ENCODE peak calls at places on chromosome 20, in eight cellular contexts. K is IMR-90, M is uterus, H is ovary, F is suprapubic skin, N is endothelial cell of umbilical vein, Y is A549, J is upper lobe of left lung. G is an unnamed sample.

GRCh38 chr20:50478162-50479036 is 31.8 kb upstream of the PTPN1 start:
- DNase-seq in N (no peak), M (peak; percentile 48), F (peak; percentile 86), H (peak; percentile 39), J (peak; percentile 48), Y (peak; percentile 64), K (peak; percentile 29), G (peak; percentile 62)

GRCh38 chr20:48877299-48877698 is 44.2 kb upstream of the ARFGEF2 start:
- DNase-seq in J (no peak), Y (no peak), M (no peak), H (no peak), F (no peak), N (no peak), K (no peak), G (peak; percentile 49)

GRCh38 chr20:23214903-23215302 is 128.8 kb upstream of the CD93 start:
- DNase-seq in N (no peak), M (no peak), Y (no peak), H (no peak), K (peak; percentile 55), F (no peak), J (no peak), G (no peak)

GRCh38 chr20:62887147-62887859 is 25.7 kb upstream of the TCFL5 start:
- DNase-seq in H (no peak), K (peak; percentile 96), M (no peak), F (no peak), Y (no peak), J (no peak), N (peak; percentile 23), G (peak; percentile 66)

GRCh38 chr20:37558779-37559178 is 31.1 kb upstream of the BLCAP start:
- DNase-seq in Y (no peak), J (no peak), K (no peak), H (no peak), N (no peak), M (no peak), F (peak; percentile 24), G (no peak)

GRCh38 chr20:35743693-35744491 is 1.8 kb upstream of the RBM39 start:
- DNase-seq in K (peak; percentile 31), J (no peak), Y (no peak), N (peak; percentile 49), H (peak; percentile 38), F (no peak), M (no peak), G (no peak)

GRCh38 chr20:6744805-6745204 is 22.7 kb upstream of the BMP2 start:
- DNase-seq in H (no peak), J (no peak), M (no peak), K (no peak), N (no peak), Y (no peak), F (no peak), G (no peak)

GRCh38 chr20:49420292-49420691 is 62.2 kb downstream of the KCNB1 start:
- DNase-seq in K (no peak), N (no peak), M (no peak), J (no peak), Y (no peak), F (no peak), H (no peak), G (peak; percentile 13)

GRCh38 chr20:21607971-21608735 is 94.3 kb upstream of the NKX2-2 start:
- DNase-seq in H (peak; percentile 15), Y (no peak), M (peak; percentile 20), J (peak; percentile 92), N (no peak), F (no peak), K (no peak), G (no peak)

GRCh38 chr20:34420146-34420545 is 57.1 kb downstream of the ITCH start:
- DNase-seq in H (no peak), Y (no peak), J (no peak), K (peak; percentile 21), N (peak; percentile 61), F (no peak), M (no peak), G (no peak)

GRCh38 chr20:53194310-53194709 is 222.2 kb downstream of the TSHZ2 start:
- DNase-seq in K (no peak), N (no peak), M (no peak), Y (no peak), H (no peak), J (no peak), F (no peak), G (no peak)

GRCh38 chr20:15911557-15911956 is 661.7 kb downstream of the KIF16B start:
- DNase-seq in J (peak; percentile 2), K (no peak), M (no peak), F (no peak), H (no peak), Y (no peak), N (peak; percentile 52), G (no peak)

GRCh38 chr20:19750207-19750606 is 7.9 kb upstream of the RIN2 start:
- DNase-seq in M (no peak), K (no peak), F (no peak), Y (no peak), N (no peak), J (no peak), H (no peak), G (no peak)

GRCh38 chr20:60727425-60727824 is 524.6 kb upstream of the CDH4 start:
- DNase-seq in J (no peak), K (no peak), N (no peak), F (no peak), H (no peak), Y (no peak), M (no peak), G (no peak)

GRCh38 chr20:53827996-53828672 is 234.5 kb upstream of the ZNF217 start:
- DNase-seq in Y (no peak), K (peak; percentile 98), H (no peak), N (peak; percentile 98), F (no peak), J (no peak), M (no peak), G (peak; percentile 30)

GRCh38 chr20:31694842-31695593 is 27.6 kb downstream of the BCL2L1 start:
- DNase-seq in M (no peak), H (no peak), F (no peak), K (no peak), Y (no peak), N (no peak), J (no peak), G (no peak)
- H3K4me3 ChIP-seq in M (no peak overlapping the region), H (no peak overlapping the region), F (no peak overlapping the region), K (no peak overlapping the region), Y (peak overlapping the region; percentile 22), N (no peak overlapping the region), J (no peak overlapping the region), G (no peak overlapping the region)

DNA sequence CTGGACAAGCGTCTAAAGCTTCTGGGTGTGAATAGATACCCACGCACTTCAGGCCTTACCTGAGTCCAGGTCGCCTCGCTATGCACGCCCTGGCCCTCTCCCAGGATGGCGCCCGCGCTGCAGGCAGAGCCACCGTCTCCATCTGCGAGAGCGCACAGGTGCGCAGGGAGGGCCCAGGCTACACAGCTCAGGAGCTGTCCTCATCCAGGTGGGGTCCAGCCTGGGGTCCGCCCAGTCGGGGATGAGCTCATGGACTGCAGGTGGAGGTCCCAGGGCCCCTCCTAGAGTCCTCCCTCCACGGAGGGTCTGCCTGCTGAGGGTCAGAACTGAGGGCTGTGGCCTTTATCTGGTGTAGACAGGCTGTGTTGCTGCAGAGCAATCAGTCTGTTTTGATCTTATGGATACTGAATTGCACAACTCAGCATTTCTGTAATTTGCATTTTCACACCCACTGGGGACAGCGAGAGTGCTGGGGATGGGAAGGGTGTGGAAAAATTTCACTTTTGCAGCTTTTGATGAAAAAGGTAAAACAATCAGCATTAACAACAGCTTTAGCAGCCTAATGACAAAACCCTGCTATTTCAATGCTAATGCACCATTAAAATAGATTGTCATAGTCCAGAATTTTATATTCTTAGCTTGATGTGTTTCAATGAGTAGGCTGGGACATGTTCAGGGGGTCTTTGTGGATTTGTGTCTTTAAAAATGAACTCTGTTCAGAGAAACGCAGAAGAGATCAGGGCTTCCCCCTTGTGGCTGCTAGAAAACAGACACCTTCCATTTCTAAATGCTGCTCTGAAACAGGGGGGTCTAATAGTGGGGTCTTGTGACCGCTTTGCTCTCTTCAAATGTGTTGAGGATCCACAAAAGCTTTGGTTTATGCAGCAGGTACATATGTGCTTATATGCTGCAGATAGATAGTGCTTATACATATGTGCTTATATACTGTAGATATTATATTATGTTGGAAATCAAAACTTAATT is 77.8 kb upstream of the PHACTR3 start:
- DNase-seq in Y (peak; percentile 22), J (peak; percentile 68), M (no peak), N (no peak), K (no peak), F (no peak), H (no peak), G (no peak)
- TF ChIP-seq CTCF in Y (no peak), J (no peak), M (no peak), N (peak; percentile 15), K (peak; percentile 20), F (no peak), H (no peak), G (no peak)

GRCh38 chr20:43511879-43512278 is 4.4 kb downstream of the L3MBTL1 start:
- DNase-seq in Y (no peak), F (no peak), M (no peak), K (no peak), N (no peak), J (no peak), H (no peak), G (no peak)

GRCh38 chr20:43515628-43516027 is 8.1 kb downstream of the L3MBTL1 start:
- DNase-seq in N (no peak), M (no peak), Y (no peak), J (no peak), F (no peak), K (no peak), H (no peak), G (no peak)

GRCh38 chr20:43516251-43516824 is 8.8 kb downstream of the L3MBTL1 start:
- DNase-seq in K (no peak), M (no peak), Y (no peak), N (no peak), F (no peak), J (no peak), H (no peak), G (no peak)

GRCh38 chr20:43513298-43514061 is 6.0 kb downstream of the L3MBTL1 start:
- DNase-seq in K (no peak), H (peak; percentile 27), N (no peak), F (no peak), M (no peak), J (no peak), Y (no peak), G (no peak)

GRCh38 chr20:43514062-43514971 is 6.8 kb downstream of the L3MBTL1 start:
- DNase-seq in M (peak; percentile 96), F (peak; percentile 95), K (peak; percentile 98), Y (no peak), J (peak; percentile 97), N (peak; percentile 98), H (peak; percentile 96), G (peak; percentile 97)
- TF ChIP-seq POLR2A in M (no peak), F (no peak), K (no peak), Y (no peak), J (no peak), N (no peak), H (no peak), G (peak; percentile 14)

DNA sequence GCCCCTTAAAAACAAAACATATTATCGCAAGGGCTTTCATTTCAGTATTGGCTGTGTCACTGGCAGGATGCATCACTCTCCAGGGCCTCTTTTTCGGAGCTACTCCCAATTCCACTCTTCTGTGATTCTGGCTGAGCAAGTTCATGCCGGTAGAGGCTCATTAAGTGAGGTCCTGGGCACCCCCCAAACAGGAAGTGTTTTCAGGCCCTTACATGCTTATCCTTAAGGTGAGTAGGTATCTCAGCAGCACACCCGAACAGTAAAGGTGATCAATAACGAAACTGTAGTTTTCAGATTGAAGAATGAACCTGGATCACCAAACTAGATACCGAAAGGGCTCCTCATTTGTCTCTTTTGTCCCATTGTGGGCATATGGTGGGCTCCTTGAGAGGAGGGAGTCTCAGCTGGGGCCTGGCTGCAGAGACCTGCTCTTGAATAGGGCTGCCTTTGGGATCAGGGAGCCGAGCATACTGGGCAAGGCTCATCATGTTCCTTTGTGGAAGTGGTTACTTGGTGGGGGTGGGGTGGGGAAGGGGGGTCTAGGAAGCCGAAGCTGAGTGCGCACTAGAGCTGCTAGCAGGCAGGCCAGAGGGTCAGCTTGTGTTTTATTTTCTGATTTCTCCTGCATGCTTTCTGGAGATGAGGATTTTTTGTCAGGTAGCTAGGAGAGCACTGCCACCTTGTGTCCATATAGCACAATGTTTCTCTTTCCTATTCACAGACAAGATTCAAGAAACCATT is 65.2 kb downstream of the CDS2 start:
- DNase-seq in M (peak; percentile 33), H (peak; percentile 49), F (no peak), J (no peak), Y (peak; percentile 89), K (peak; percentile 83), N (peak; percentile 79), G (peak; percentile 35)
- H3K4me3 ChIP-seq in M (no peak overlapping the region), H (no peak overlapping the region), F (no peak overlapping the region), J (no peak overlapping the region), Y (no peak overlapping the region), K (no peak overlapping the region), N (no peak overlapping the region), G (no peak overlapping the region)